ENCODE peak calls at places on chromosomes 2 and 18, in four cellular contexts. E is HepG2, V is SK-N-SH, Z is WTC11. P is an unnamed sample.

GRCh38 chr2:195408196-195408595 is 248.8 kb upstream of the SLC39A10 start:
- DNase-seq in E (no peak), V (no peak), Z (no peak), P (no peak)

GRCh38 chr2:16413257-16413656 is 252.4 kb downstream of the CYRIA start:
- DNase-seq in E (no peak), V (no peak), Z (no peak), P (peak)

GRCh38 chr2:47639469-47639868 is 143.5 kb upstream of the MSH6 start:
- DNase-seq in E (no peak), V (no peak), Z (no peak), P (no peak)

GRCh38 chr2:170774074-170774473 is 3.9 kb downstream of the ERICH2 start:
- DNase-seq in E (no peak), V (no peak), Z (no peak), P (no peak)

GRCh38 chr18:10497350-10497749 is 28.5 kb upstream of the NAPG start:
- DNase-seq in E (no peak), V (no peak), Z (no peak), P (no peak)

GRCh38 chr2:168603439-168603961 is 147.4 kb downstream of the CERS6 start:
- DNase-seq in E (no peak), V (no peak), Z (no peak), P (no peak)

GRCh38 chr2:16852651-16853050 is 187.0 kb upstream of the CYRIA start:
- DNase-seq in E (no peak), V (no peak), Z (no peak), P (no peak)

GRCh38 chr2:85547089-85547858 is 8.3 kb downstream of the MAT2A start:
- DNase-seq in E (no peak), V (no peak), Z (no peak), P (no peak)

GRCh38 chr18:27363918-27364317 is 178.8 kb upstream of the CHST9 start:
- DNase-seq in E (peak), V (peak), Z (no peak), P (no peak)

GRCh38 chr18:62741118-62741566 is 25.8 kb downstream of the PHLPP1 start:
- DNase-seq in E (peak), V (no peak), Z (no peak), P (peak)

GRCh38 chr2:132849118-132849517 is 179.1 kb upstream of the LYPD1 start:
- DNase-seq in E (no peak), V (no peak), Z (no peak), P (no peak)

GRCh38 chr2:160062283-160063005 is at the start of gene PLA2R1:
- DNase-seq in E (no peak), V (no peak), Z (peak), P (no peak)

GRCh38 chr2:166184789-166185188 is 57.0 kb upstream of the SCN1A start:
- DNase-seq in E (no peak), V (no peak), Z (no peak), P (no peak)

GRCh38 chr2:239991689-239992314 is 33.3 kb downstream of the NDUFA10 start:
- DNase-seq in E (peak), V (peak), Z (no peak), P (peak)

GRCh38 chr2:30510409-30510808 is 63.4 kb downstream of the LCLAT1 start:
- DNase-seq in E (no peak), V (no peak), Z (no peak), P (no peak)

GRCh38 chr2:30512243-30512866 is 65.3 kb downstream of the LCLAT1 start:
- DNase-seq in E (no peak), V (no peak), Z (no peak), P (no peak)

GRCh38 chr2:30514134-30514860 is 67.3 kb downstream of the LCLAT1 start:
- DNase-seq in E (peak), V (peak), Z (no peak), P (peak)

GRCh38 chr2:30509716-30510115 is 62.7 kb downstream of the LCLAT1 start:
- DNase-seq in E (no peak), V (no peak), Z (no peak), P (no peak)

GRCh38 chr2:30511122-30512083 is 64.4 kb downstream of the LCLAT1 start:
- DNase-seq in E (peak), V (peak), Z (no peak), P (no peak)
- TF ChIP-seq FOXJ3 in E (no peak), V (no peak), Z (no peak), P (no peak)

DNA sequence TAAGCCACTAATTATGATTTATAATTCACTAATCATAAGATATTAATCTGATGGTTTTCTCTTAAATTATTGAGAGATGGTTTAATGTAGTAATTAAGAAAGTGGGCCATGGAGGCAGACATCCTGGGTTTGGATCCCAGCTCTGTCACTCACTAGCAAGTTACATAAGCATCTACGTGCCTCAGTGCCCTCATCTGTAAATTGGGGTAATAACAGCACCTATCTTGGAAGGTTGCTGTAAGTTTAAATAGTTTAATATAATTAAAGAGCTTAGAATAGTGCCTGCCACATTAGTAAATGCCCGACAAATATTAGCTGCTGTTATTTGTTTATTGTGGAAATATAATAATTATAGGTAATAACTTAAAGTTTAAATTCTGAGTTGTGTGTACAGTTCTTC is 30.9 kb downstream of the BABAM2 start:
- DNase-seq in E (no peak), V (no peak), Z (no peak), P (no peak)
- TF ChIP-seq FOXJ3 in E (no peak), V (no peak), Z (no peak), P (no peak)

GRCh38 chr2:190837417-190837816 is 43.2 kb upstream of the GLS start:
- DNase-seq in E (no peak), V (no peak), Z (no peak), P (no peak)
- TF ChIP-seq FOXJ3 in E (no peak), V (no peak), Z (no peak), P (no peak)

GRCh38 chr2:231604685-231605606 is 12.3 kb downstream of the TEX44 start:
- DNase-seq in E (peak), V (peak), Z (peak), P (peak)

GRCh38 chr2:231602874-231603467 is 10.3 kb downstream of the TEX44 start:
- DNase-seq in E (no peak), V (no peak), Z (no peak), P (no peak)

GRCh38 chr2:231605607-231606091 is 13.0 kb downstream of the TEX44 start:
- DNase-seq in E (no peak), V (peak), Z (no peak), P (no peak)

GRCh38 chr2:231601356-231602229 is 8.9 kb downstream of the TEX44 start:
- DNase-seq in E (peak), V (peak), Z (peak), P (peak)

GRCh38 chr2:231604101-231604684 is 11.5 kb downstream of the TEX44 start:
- DNase-seq in E (peak), V (no peak), Z (peak), P (peak)
- TF ChIP-seq FOXJ3 in E (no peak), V (no peak), Z (no peak), P (no peak)

DNA sequence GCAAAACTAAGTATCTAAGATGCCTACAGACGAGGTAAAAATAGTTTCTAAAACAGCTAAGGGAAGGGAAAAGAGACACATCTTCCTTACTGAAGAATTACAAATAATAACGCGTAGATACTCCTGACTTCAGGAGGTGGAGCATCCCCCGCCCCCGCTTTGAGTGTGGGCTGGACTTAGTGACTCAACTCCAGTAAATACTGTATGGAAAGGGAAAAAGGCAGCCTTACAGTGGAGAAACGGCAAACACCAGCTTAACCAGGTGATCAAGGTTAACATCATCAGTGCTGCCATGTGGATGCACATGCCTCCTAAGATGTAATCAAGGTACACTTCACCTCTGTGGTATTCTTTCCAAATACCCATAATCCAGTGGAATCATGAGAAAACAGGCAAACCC is 47.9 kb downstream of the HADHB start:
- DNase-seq in E (peak), V (no peak), Z (no peak), P (peak)
- TF ChIP-seq FOXJ3 in E (no peak), V (no peak), Z (no peak), P (no peak)

DNA sequence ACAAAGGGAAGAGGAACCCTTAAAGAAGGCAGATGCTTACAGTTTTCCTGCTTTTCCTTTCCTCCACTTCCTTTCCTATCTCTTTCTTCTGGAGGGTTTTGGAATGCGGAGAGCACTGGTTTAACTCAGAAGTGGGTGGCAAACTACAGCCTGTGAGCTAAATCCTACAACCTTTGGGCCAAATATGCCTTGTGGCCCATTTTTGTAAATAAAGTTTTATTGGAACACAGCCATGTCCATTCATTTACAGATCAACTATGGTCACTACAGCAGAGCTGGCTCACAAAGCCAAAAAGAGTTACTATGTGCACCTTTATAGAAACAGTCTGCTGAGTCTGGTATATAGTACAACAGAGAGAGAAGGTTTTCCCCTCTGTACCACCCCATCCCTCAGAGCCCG is 69.1 kb downstream of the CCDC93 start:
- DNase-seq in E (no peak), V (no peak), Z (no peak), P (no peak)
- TF ChIP-seq FOXJ3 in E (no peak), V (no peak), Z (no peak), P (no peak)

GRCh38 chr2:54067851-54068375 is 47.5 kb upstream of the ACYP2 start:
- DNase-seq in E (no peak), V (no peak), Z (no peak), P (no peak)
- TF ChIP-seq FOXJ3 in E (no peak), V (no peak), Z (no peak), P (no peak)

DNA sequence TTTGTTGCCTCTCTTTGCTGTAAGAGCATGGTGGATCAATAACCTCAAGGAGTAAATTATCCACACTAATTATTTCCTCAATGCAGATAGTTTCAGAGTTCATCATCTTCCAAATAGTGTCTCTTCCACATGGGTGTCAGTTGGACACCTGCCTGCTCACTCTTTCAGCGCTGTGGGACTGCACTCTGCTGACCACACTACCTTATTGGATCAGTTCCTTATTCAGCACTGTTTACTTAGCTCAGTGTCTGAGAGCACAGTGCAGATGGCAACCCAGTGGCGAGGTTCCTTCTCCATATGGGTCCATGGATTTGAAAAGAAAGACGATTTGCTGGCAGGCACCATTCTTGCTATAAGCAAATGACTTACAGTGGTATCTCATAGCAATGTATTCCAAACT is 354.7 kb downstream of the INSIG2 start:
- DNase-seq in E (no peak), V (no peak), Z (no peak), P (no peak)
- TF ChIP-seq FOXJ3 in E (no peak), V (no peak), Z (no peak), P (no peak)

GRCh38 chr2:98356729-98357128 is 10.5 kb downstream of the CNGA3 start:
- DNase-seq in E (no peak), V (no peak), Z (no peak), P (no peak)
- TF ChIP-seq FOXJ3 in E (no peak), V (no peak), Z (no peak), P (no peak)

GRCh38 chr2:237870754-237871651 is 11.6 kb downstream of the RAMP1 start:
- DNase-seq in E (no peak), V (peak), Z (no peak), P (no peak)

GRCh38 chr2:237872178-237872887 is 12.9 kb downstream of the RAMP1 start:
- DNase-seq in E (no peak), V (no peak), Z (no peak), P (no peak)

GRCh38 chr2:237868631-237869356 is 9.4 kb downstream of the RAMP1 start:
- DNase-seq in E (no peak), V (no peak), Z (no peak), P (no peak)

GRCh38 chr2:237869357-237870102 is 10.1 kb downstream of the RAMP1 start:
- DNase-seq in E (no peak), V (no peak), Z (no peak), P (no peak)

GRCh38 chr2:237870126-237870525 is 10.7 kb downstream of the RAMP1 start:
- DNase-seq in E (no peak), V (peak), Z (no peak), P (no peak)
- TF ChIP-seq FOXJ3 in E (no peak), V (no peak), Z (no peak), P (no peak)